ENCODE peak calls at places on chromosomes 13 and 19, in eight cellular contexts. I, F, U, R, E, Y, Q and V are unnamed samples.

GRCh38 chr19:35296644-35297514 is 4.9 kb downstream of the MAG start:
- DNase-seq in E (no peak), F (no peak), Y (no peak), I (no peak), R (no peak), U (no peak), Q (no peak), V (no peak)

GRCh38 chr13:22960827-22961226 is 220.0 kb upstream of the SGCG start:
- DNase-seq in E (no peak), U (no peak), R (no peak), F (no peak), Y (no peak), Q (no peak), I (no peak), V (no peak)

GRCh38 chr13:31909889-31910551 is 121.6 kb upstream of the FRY start:
- DNase-seq in Q (peak), R (peak), U (no peak), F (no peak), I (peak), E (no peak), Y (peak), V (peak)

GRCh38 chr13:109779074-109779473 is 7.3 kb downstream of the IRS2 start:
- DNase-seq in F (no peak), U (no peak), Y (no peak), I (no peak), E (no peak), R (no peak), Q (no peak), V (no peak)

GRCh38 chr19:10641248-10641647 is 12.9 kb upstream of the ILF3 start:
- DNase-seq in R (no peak), Q (no peak), E (no peak), Y (no peak), F (no peak), U (no peak), I (no peak), V (no peak)

GRCh38 chr13:84121456-84121855 is 239.2 kb upstream of the SLITRK1 start:
- DNase-seq in R (peak), U (no peak), E (no peak), F (no peak), I (peak), Y (no peak), Q (no peak), V (peak)

GRCh38 chr13:43134896-43135295 is 111.5 kb downstream of the DNAJC15 start:
- DNase-seq in I (no peak), Y (no peak), R (no peak), U (no peak), F (no peak), E (no peak), Q (no peak), V (no peak)

GRCh38 chr19:39307233-39307821 is 11.1 kb downstream of the IFNL1 start:
- DNase-seq in Y (no peak), R (no peak), U (peak), F (peak), Q (no peak), I (no peak), E (no peak), V (no peak)

GRCh38 chr19:44741841-44742352 is 6.6 kb upstream of the BCL3 start:
- DNase-seq in Y (peak), I (peak), E (peak), Q (peak), R (peak), U (peak), F (peak), V (peak)

GRCh38 chr19:18718846-18719458 is 35.5 kb downstream of the CRTC1 start:
- DNase-seq in Q (no peak), U (no peak), R (no peak), I (no peak), Y (no peak), F (no peak), E (no peak), V (no peak)

GRCh38 chr13:26456578-26457119 is 100.8 kb upstream of the WASF3 start:
- DNase-seq in R (no peak), E (no peak), Y (no peak), I (no peak), U (no peak), F (no peak), Q (no peak), V (no peak)

GRCh38 chr19:13079542-13079986 is 23.1 kb downstream of the LYL1 start:
- DNase-seq in R (peak), Q (no peak), Y (no peak), I (no peak), U (peak), F (no peak), E (no peak), V (no peak)

GRCh38 chr13:110714798-110715394 is 1.4 kb downstream of the ING1 start:
- DNase-seq in R (peak), U (peak), F (peak), E (peak), I (peak), Q (no peak), Y (peak), V (no peak)

GRCh38 chr19:33734913-33735312 is 61.8 kb upstream of the KCTD15 start:
- DNase-seq in I (no peak), F (no peak), Q (no peak), E (no peak), Y (no peak), U (no peak), R (no peak), V (no peak)

GRCh38 chr13:21429217-21429616 is 29.9 kb downstream of the ZDHHC20 start:
- DNase-seq in Q (no peak), Y (no peak), F (no peak), E (no peak), I (no peak), U (no peak), R (no peak), V (no peak)

GRCh38 chr13:40153516-40153915 is 498.1 kb downstream of the COG6 start:
- DNase-seq in E (no peak), I (no peak), F (no peak), R (no peak), Y (no peak), Q (no peak), U (no peak), V (no peak)

GRCh38 chr19:7830272-7830771 is 304 bp downstream of the EVI5L start:
- DNase-seq in Y (no peak), E (peak), I (no peak), Q (no peak), F (no peak), U (no peak), R (no peak), V (no peak)

GRCh38 chr19:5369962-5370367 is 29.4 kb upstream of the PTPRS start:
- DNase-seq in F (peak), R (no peak), I (peak), Q (no peak), Y (peak), E (peak), U (no peak), V (peak)

GRCh38 chr13:33229446-33230177 is 55.9 kb downstream of the STARD13 start:
- DNase-seq in R (no peak), I (no peak), U (no peak), F (no peak), Q (no peak), E (no peak), Y (no peak), V (no peak)

GRCh38 chr19:49881672-49882394 is 4.3 kb downstream of the TBC1D17 start:
- DNase-seq in I (no peak), F (no peak), R (no peak), Y (peak), U (no peak), Q (no peak), E (no peak), V (no peak)

GRCh38 chr19:41321600-41322270 is 11.8 kb downstream of the CCDC97 start:
- DNase-seq in I (peak), Y (peak), R (peak), E (no peak), U (no peak), F (no peak), Q (no peak), V (peak)

GRCh38 chr19:45677351-45678230 is 9.6 kb downstream of the GIPR start:
- DNase-seq in R (peak), U (peak), Q (peak), F (peak), E (peak), I (peak), Y (no peak), V (peak)

GRCh38 chr19:34220472-34221063 is 33.8 kb upstream of the GARRE1 start:
- DNase-seq in Y (peak), R (peak), Q (no peak), E (no peak), I (peak), F (peak), U (no peak), V (peak)

GRCh38 chr13:37960427-37960826 is 90.9 kb upstream of the TRPC4 start:
- DNase-seq in F (no peak), Q (no peak), I (no peak), E (no peak), Y (no peak), R (no peak), U (no peak), V (no peak)

GRCh38 chr19:33400856-33401682 is 27.6 kb downstream of the CEBPG start:
- DNase-seq in Q (no peak), Y (no peak), F (peak), U (peak), E (no peak), R (no peak), I (no peak), V (no peak)

GRCh38 chr13:66532146-66532545 is 698.0 kb downstream of the PCDH9 start:
- DNase-seq in Y (no peak), F (no peak), I (peak), R (peak), E (no peak), U (no peak), Q (no peak), V (peak)

GRCh38 chr13:50599927-50600326 is 243.6 kb downstream of the DLEU7 start:
- DNase-seq in U (no peak), E (no peak), Q (no peak), F (no peak), I (no peak), R (no peak), Y (no peak), V (no peak)

GRCh38 chr13:58712191-58712590 is 1080.6 kb downstream of the PCDH17 start:
- DNase-seq in E (no peak), U (no peak), R (no peak), F (no peak), Q (no peak), Y (peak), I (no peak), V (no peak)

GRCh38 chr13:32791545-32792172 is 205.4 kb downstream of the PDS5B start:
- DNase-seq in Y (no peak), Q (peak), U (no peak), F (no peak), E (no peak), I (no peak), R (no peak), V (no peak)

GRCh38 chr13:21402586-21403307 is 56.4 kb downstream of the ZDHHC20 start:
- DNase-seq in E (no peak), Y (no peak), U (no peak), Q (peak), R (peak), F (no peak), I (peak), V (peak)

DNA sequence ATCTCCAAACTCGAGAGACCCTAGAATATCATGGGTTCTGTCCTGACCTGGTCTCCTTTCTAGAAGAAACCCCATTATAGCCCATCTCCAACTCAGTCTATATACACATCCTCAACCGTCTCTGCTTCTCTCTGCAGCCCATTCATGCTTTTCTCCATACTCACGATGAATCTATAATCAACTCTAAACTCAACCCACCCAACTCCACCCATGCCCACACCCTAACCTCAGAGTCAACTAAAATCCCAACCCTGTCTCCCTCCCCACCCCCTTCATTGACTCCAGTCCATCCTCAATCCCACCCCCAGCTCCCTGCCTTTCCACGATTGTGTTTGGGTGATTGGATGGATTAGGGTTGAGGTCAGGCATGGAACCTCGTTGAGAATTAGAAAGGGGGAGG is 1.8 kb downstream of the SBK3 start:
- DNase-seq in Q (no peak), R (no peak), F (no peak), E (no peak), I (no peak), Y (no peak), U (no peak), V (no peak)
- TF ChIP-seq CTCF in Q (no peak), R (no peak), F (no peak), E (no peak), I (no peak), Y (no peak), U (no peak), V (no peak)

DNA sequence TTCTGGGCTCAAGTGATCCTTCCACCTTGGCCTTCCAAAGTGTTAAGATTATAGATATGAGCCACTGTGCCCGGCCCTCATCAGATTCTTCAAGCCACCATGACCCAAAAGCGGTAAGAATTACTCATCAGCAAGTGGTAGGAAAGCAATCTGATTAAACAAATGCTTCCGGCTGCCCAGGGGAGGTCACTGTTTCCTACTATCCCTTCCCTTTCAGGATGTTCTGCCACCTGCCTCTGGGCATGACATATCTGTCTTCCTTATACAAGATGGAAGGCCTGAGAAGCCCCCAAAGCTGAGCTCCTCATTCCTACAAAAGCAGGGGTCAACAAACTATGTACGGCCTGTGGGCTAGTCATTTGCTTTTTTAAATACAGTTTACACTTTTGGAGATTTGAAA is 6.9 kb downstream of the ABHD8 start:
- DNase-seq in I (peak), Q (peak), Y (no peak), R (no peak), U (no peak), E (no peak), F (no peak), V (peak)
- TF ChIP-seq CTCF in I (peak), Q (peak), Y (no peak), R (no peak), U (no peak), E (no peak), F (no peak), V (peak)

GRCh38 chr19:48616491-48617056 is 1.7 kb upstream of the FAM83E start:
- DNase-seq in F (no peak), U (peak), E (no peak), Y (no peak), R (no peak), Q (no peak), I (no peak), V (no peak)
- TF ChIP-seq CTCF in F (no peak), U (no peak), E (no peak), Y (no peak), R (no peak), Q (no peak), I (no peak), V (no peak)

DNA sequence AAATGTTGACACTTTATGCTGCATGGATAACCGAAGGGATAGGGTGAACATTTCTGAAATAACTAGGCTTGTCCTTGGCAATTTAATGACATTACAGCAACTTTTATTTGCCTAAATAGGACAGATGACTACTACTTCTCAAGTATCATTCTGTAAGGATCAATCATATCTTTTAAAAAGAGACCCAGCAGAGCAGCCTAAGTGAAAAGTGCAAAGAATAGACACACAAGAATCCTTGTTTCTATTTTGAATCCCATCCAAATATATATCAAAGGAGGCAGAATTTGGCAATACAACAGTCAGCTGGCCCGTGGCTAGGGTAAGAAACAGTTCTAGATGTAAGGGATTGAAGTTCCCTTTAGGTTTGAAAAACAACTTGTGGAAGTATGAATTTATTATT is 6.9 kb downstream of the THSD1 start:
- DNase-seq in F (no peak), I (no peak), R (no peak), U (no peak), Y (no peak), Q (no peak), E (no peak), V (no peak)
- TF ChIP-seq CTCF in F (no peak), I (no peak), R (no peak), U (no peak), Y (no peak), Q (no peak), E (no peak), V (no peak)

GRCh38 chr19:30968210-30968609 is 381.0 kb downstream of the TSHZ3 start:
- DNase-seq in F (no peak), Y (no peak), E (no peak), Q (no peak), R (peak), I (no peak), U (no peak), V (no peak)
- TF ChIP-seq CTCF in F (no peak), Y (no peak), E (no peak), Q (no peak), R (peak), I (no peak), U (no peak), V (peak)

GRCh38 chr13:99765869-99766268 is 205.7 kb downstream of the ZIC5 start:
- DNase-seq in Y (no peak), F (no peak), I (no peak), E (no peak), Q (no peak), U (no peak), R (no peak), V (no peak)

GRCh38 chr13:99768986-99769385 is 202.6 kb downstream of the ZIC5 start:
- DNase-seq in I (no peak), Y (no peak), F (no peak), E (no peak), R (no peak), Q (no peak), U (no peak), V (no peak)

GRCh38 chr13:99766641-99767045 is 204.9 kb downstream of the ZIC5 start:
- DNase-seq in R (no peak), I (peak), Y (peak), U (no peak), E (no peak), Q (no peak), F (no peak), V (no peak)
- TF ChIP-seq CTCF in R (no peak), I (peak), Y (peak), U (no peak), E (no peak), Q (peak), F (no peak), V (peak)

GRCh38 chr13:41942462-41943094 is 18.3 kb downstream of the VWA8 start:
- DNase-seq in Y (peak), Q (no peak), R (peak), I (peak), E (no peak), U (no peak), F (no peak), V (peak)
- TF ChIP-seq CTCF in Y (no peak), Q (no peak), R (peak), I (peak), E (peak), U (no peak), F (no peak), V (peak)